ENCODE peak calls at places on chromosomes 3 and 15, in five cellular contexts. X is colonic mucosa, L is H4, C is left ventricle myocardium superior, E is hypothalamus. H is an unnamed sample.

GRCh38 chr3:119352235-119352634 is 58.1 kb downstream of the ARHGAP31 start:
- DNase-seq in C (no peak), L (no peak), E (no peak), X (no peak), H (no peak)

GRCh38 chr15:101625169-101625568 is 27.0 kb downstream of the TM2D3 start:
- DNase-seq in C (no peak), X (no peak), L (no peak), E (no peak), H (no peak)

GRCh38 chr15:85725564-85725963 is 69.2 kb downstream of the KLHL25 start:
- DNase-seq in L (no peak), E (no peak), X (no peak), C (no peak), H (no peak)

GRCh38 chr3:86771741-86772512 is 219.0 kb downstream of the VGLL3 start:
- DNase-seq in E (no peak), C (peak; percentile 25), X (no peak), L (no peak), H (no peak)

GRCh38 chr3:198030726-198031125 is 70.7 kb downstream of the LMLN start:
- DNase-seq in C (no peak), L (no peak), E (no peak), X (no peak), H (no peak)

GRCh38 chr3:183085634-183086390 is 13.5 kb downstream of the MCCC1 start:
- DNase-seq in E (no peak), X (peak; percentile 29), C (no peak), L (peak; percentile 21), H (peak; percentile 14)

GRCh38 chr15:92898988-92899909 is 875 bp upstream of the CHD2 start:
- DNase-seq in C (no peak), E (no peak), L (no peak), X (no peak), H (no peak)

GRCh38 chr3:160927620-160928019 is 171.6 kb downstream of the PPM1L start:
- DNase-seq in L (no peak), E (no peak), X (no peak), C (no peak), H (no peak)

GRCh38 chr15:29821416-29822099 is 710 bp downstream of the TJP1 start:
- DNase-seq in X (peak; percentile 80), C (peak; percentile 80), E (peak; percentile 35), L (peak; percentile 75), H (peak; percentile 15)

GRCh38 chr15:96171842-96172241 is 158.7 kb upstream of the NR2F2 start:
- DNase-seq in E (no peak), C (no peak), X (no peak), L (no peak), H (no peak)

GRCh38 chr3:72818092-72818721 is 30.0 kb downstream of the SHQ1 start:
- DNase-seq in C (no peak), L (peak; percentile 10), X (no peak), E (no peak), H (no peak)

GRCh38 chr15:75446146-75446545 is 5.3 kb downstream of the SIN3A start:
- DNase-seq in C (no peak), E (no peak), L (no peak), X (no peak), H (no peak)

GRCh38 chr3:128698211-128699011 is 27.6 kb upstream of the RAB7A start:
- DNase-seq in X (peak; percentile 35), L (no peak), C (peak; percentile 72), E (no peak), H (peak; percentile 22)

GRCh38 chr15:90883971-90884718 is at the start of gene FES:
- DNase-seq in X (peak; percentile 57), C (peak; percentile 87), L (no peak), E (no peak), H (no peak)

GRCh38 chr3:95237783-95238182 is 1174.9 kb downstream of the NSUN3 start:
- DNase-seq in C (no peak), L (no peak), E (no peak), X (no peak), H (no peak)

GRCh38 chr3:188807002-188807401 is 364.8 kb upstream of the TPRG1 start:
- DNase-seq in E (no peak), X (no peak), C (no peak), L (peak; percentile 31), H (no peak)

GRCh38 chr15:45637552-45638033 is 2.8 kb downstream of the SQOR start:
- DNase-seq in X (peak; percentile 76), C (peak; percentile 61), E (no peak), L (peak; percentile 88), H (peak; percentile 58)

GRCh38 chr3:157782236-157782635 is 279.0 kb upstream of the VEPH1 start:
- DNase-seq in E (no peak), X (no peak), L (no peak), C (no peak), H (no peak)

GRCh38 chr3:159877924-159878323 is 110.7 kb upstream of the IL12A start:
- DNase-seq in X (no peak), E (no peak), L (no peak), C (no peak), H (no peak)

GRCh38 chr3:172280406-172281051 is 167.7 kb downstream of the GHSR start:
- DNase-seq in X (no peak), E (no peak), L (peak; percentile 63), C (no peak), H (no peak)

GRCh38 chr3:35521196-35521595 is 118.1 kb upstream of the ARPP21 start:
- DNase-seq in L (no peak), E (no peak), C (no peak), X (no peak), H (no peak)

GRCh38 chr15:68608206-68608843 is 29.5 kb downstream of the CORO2B start:
- DNase-seq in C (peak; percentile 94), E (peak; percentile 32), L (no peak), X (peak; percentile 38), H (no peak)

GRCh38 chr15:63611217-63611616 is 14.0 kb downstream of the FBXL22 start:
- DNase-seq in C (no peak), E (no peak), L (no peak), X (no peak), H (no peak)